ENCODE peak calls at places on chromosomes 13 and 19, in ten cellular contexts. Y is SW480; O is HEK293T; H is stimulated activated CD4-positive, alpha-beta T cell treated with anti-CD3 and anti-CD28 coated beads, Interleukin-12 subunit alpha, Interleukin-12 subunit beta, amount 100 ng/mL, for 4 hours; I is NCI-H1436; L is NCI-H460; K is neuronal stem cell; T is H4; P is AG04450; G is astrocyte. J is an unnamed sample.

GRCh38 chr13:113623491-113624234 is 34.3 kb downstream of the ATP4B start:
- DNase-seq in L (no peak), Y (no peak), O (no peak), H (no peak), K (no peak), P (no peak), G (no peak), T (no peak), I (no peak), J (no peak)

GRCh38 chr13:40878321-40878720 is 88.9 kb downstream of the SLC25A15 start:
- DNase-seq in H (no peak), I (no peak), K (no peak), G (peak), T (no peak), L (no peak), O (no peak), P (no peak), Y (no peak), J (no peak)

GRCh38 chr13:36382030-36382429 is 35.8 kb upstream of the SPART start:
- DNase-seq in O (no peak), L (no peak), K (no peak), G (peak), H (no peak), P (no peak), I (no peak), T (no peak), Y (peak), J (no peak)

GRCh38 chr19:41735071-41735623 is 20.2 kb upstream of the CEACAM6 start:
- DNase-seq in O (no peak), Y (no peak), K (no peak), L (no peak), T (no peak), H (no peak), G (no peak), I (no peak), P (no peak), J (no peak)

GRCh38 chr13:55038230-55038629 is 2009.6 kb downstream of the OLFM4 start:
- DNase-seq in K (no peak), I (no peak), H (no peak), L (no peak), O (no peak), P (no peak), T (no peak), G (no peak), Y (no peak), J (no peak)

GRCh38 chr19:49930483-49931011 is 1.2 kb upstream of the NUP62 start:
- DNase-seq in P (no peak), O (no peak), I (peak), Y (no peak), L (no peak), K (no peak), H (no peak), T (no peak), G (no peak), J (no peak)

GRCh38 chr13:107867701-107868661 is 347.4 kb downstream of the LIG4 start:
- DNase-seq in P (no peak), G (peak), I (peak), Y (no peak), O (peak), T (peak), K (peak), H (no peak), L (peak), J (no peak)

GRCh38 chr19:958967-959685 is 25.0 kb upstream of the WDR18 start:
- DNase-seq in I (no peak), O (no peak), K (no peak), H (peak), L (peak), T (no peak), G (peak), Y (peak), P (no peak), J (peak)

GRCh38 chr13:48626077-48626449 is 27.7 kb upstream of the CYSLTR2 start:
- DNase-seq in T (no peak), I (no peak), P (no peak), O (no peak), H (no peak), K (no peak), L (no peak), Y (no peak), G (peak), J (peak)

GRCh38 chr19:11942008-11942842 is 17.3 kb downstream of the ZNF700 start:
- DNase-seq in H (no peak), Y (no peak), P (no peak), G (no peak), I (no peak), O (no peak), L (no peak), T (no peak), K (no peak), J (no peak)

GRCh38 chr19:1009043-1009975 is 9.1 kb downstream of the GRIN3B start:
- DNase-seq in I (no peak), Y (no peak), O (no peak), L (no peak), T (no peak), P (peak), H (no peak), K (no peak), G (no peak), J (no peak)

GRCh38 chr13:26946675-26947342 is 186.2 kb upstream of the GPR12 start:
- DNase-seq in P (peak), O (peak), Y (peak), K (peak), G (peak), I (peak), T (peak), H (no peak), L (peak), J (peak)

GRCh38 chr13:59144700-59145099 is 1019.0 kb downstream of the DIAPH3 start:
- DNase-seq in H (no peak), I (no peak), P (no peak), Y (no peak), K (no peak), T (no peak), G (peak), L (no peak), O (no peak), J (no peak)

GRCh38 chr19:3359850-3360493 is 6.4 kb upstream of the NFIC start:
- DNase-seq in H (no peak), G (no peak), O (peak), K (no peak), I (no peak), L (no peak), Y (no peak), P (no peak), T (no peak), J (no peak)

GRCh38 chr19:53088091-53088490 is 15.1 kb downstream of the ZNF160 start:
- DNase-seq in T (no peak), Y (no peak), P (no peak), O (no peak), L (no peak), G (no peak), K (no peak), H (no peak), I (no peak), J (no peak)

GRCh38 chr13:88014527-88014926 is 343.4 kb downstream of the SLITRK5 start:
- DNase-seq in L (no peak), T (no peak), P (no peak), O (no peak), I (no peak), G (no peak), K (no peak), Y (no peak), H (no peak), J (no peak)

GRCh38 chr19:16002985-16003384 is 54.2 kb downstream of the OR10H4 start:
- DNase-seq in I (no peak), L (no peak), G (no peak), T (no peak), P (no peak), Y (no peak), O (no peak), K (no peak), H (no peak), J (no peak)

GRCh38 chr19:13146763-13147563 is 3.2 kb downstream of the STX10 start:
- DNase-seq in K (no peak), O (no peak), T (no peak), P (no peak), L (no peak), G (no peak), Y (no peak), H (no peak), I (no peak), J (no peak)

GRCh38 chr19:47438793-47439220 is 19.5 kb upstream of the MEIS3 start:
- DNase-seq in I (no peak), H (no peak), G (no peak), P (no peak), K (no peak), Y (no peak), L (no peak), T (no peak), O (no peak), J (no peak)

GRCh38 chr19:41589371-41589770 is 13.4 kb downstream of the CEACAM21 start:
- DNase-seq in P (no peak), Y (no peak), T (no peak), O (no peak), H (no peak), L (no peak), I (no peak), G (no peak), K (no peak), J (no peak)

GRCh38 chr19:50796128-50796633 is 6.0 kb downstream of the ACP4 start:
- DNase-seq in T (no peak), G (no peak), I (no peak), H (no peak), K (no peak), P (no peak), Y (peak), L (no peak), O (no peak), J (peak)

GRCh38 chr13:110343241-110343865 is 36.3 kb downstream of the COL4A2 start:
- DNase-seq in T (no peak), I (no peak), K (no peak), Y (peak), O (no peak), P (no peak), H (no peak), G (peak), L (no peak), J (no peak)

GRCh38 chr19:33171916-33172359 is 22.2 kb upstream of the LRP3 start:
- DNase-seq in K (no peak), I (no peak), Y (peak), O (no peak), H (no peak), P (no peak), G (peak), L (no peak), T (peak), J (no peak)

GRCh38 chr13:20609145-20609544 is 42.2 kb downstream of the IFT88 start:
- DNase-seq in Y (no peak), P (peak), K (no peak), G (peak), I (no peak), L (no peak), T (peak), H (no peak), O (no peak), J (no peak)

GRCh38 chr19:13864223-13864512 is 12.8 kb upstream of the NANOS3 start:
- DNase-seq in K (no peak), T (no peak), O (no peak), I (no peak), G (no peak), P (no peak), H (no peak), L (no peak), Y (no peak), J (no peak)

GRCh38 chr13:42002066-42002465 is 41.2 kb upstream of the VWA8 start:
- DNase-seq in O (no peak), G (no peak), L (no peak), I (no peak), K (no peak), T (no peak), P (no peak), Y (no peak), H (no peak), J (no peak)

GRCh38 chr19:32345261-32346207 is at the start of gene ZNF507:
- DNase-seq in T (peak), P (no peak), O (peak), H (peak), L (peak), Y (peak), G (peak), K (peak), I (peak), J (peak)

GRCh38 chr13:44044544-44045178 is 165.0 kb downstream of the LACC1 start:
- DNase-seq in Y (no peak), I (no peak), K (no peak), T (peak), H (no peak), O (no peak), P (no peak), G (peak), L (no peak), J (no peak)